ENCODE peak calls at places on chromosomes 16 and 17, in nine cellular contexts. H is neural progenitor cell, E is RWPE1, Q is lung, R is WTC11, P is cardiac muscle cell, G is thoracic aorta, I is fibroblast of lung, U is AG10803. Z is an unnamed sample.

GRCh38 chr16:87552772-87553171 is 49.5 kb upstream of the JPH3 start:
- DNase-seq in H (no peak), E (peak; percentile 77), Q (no peak), R (no peak), P (peak; percentile 58), G (no peak), I (peak; percentile 43), U (no peak), Z (no peak)

GRCh38 chr17:37779554-37779953 is 34.7 kb upstream of the HNF1B start:
- DNase-seq in H (no peak), E (peak; percentile 14), Q (no peak), R (no peak), P (no peak), G (no peak), I (peak; percentile 84), U (peak; percentile 84), Z (no peak)

GRCh38 chr17:80921741-80922579 is 69.7 kb upstream of the CHMP6 start:
- DNase-seq in H (no peak), E (no peak), Q (no peak), R (no peak), P (no peak), G (no peak), I (no peak), U (no peak), Z (no peak)

GRCh38 chr16:55214412-55214811 is 109.6 kb upstream of the IRX6 start:
- DNase-seq in H (no peak), E (no peak), Q (no peak), R (no peak), P (no peak), G (no peak), I (no peak), U (no peak), Z (no peak)

GRCh38 chr16:4870138-4870671 is 22.9 kb downstream of the UBN1 start:
- DNase-seq in H (no peak), E (no peak), Q (peak; percentile 73), R (no peak), P (no peak), G (no peak), I (no peak), U (no peak), Z (no peak)

GRCh38 chr17:40480501-40481003 is 20.9 kb downstream of the TNS4 start:
- DNase-seq in H (no peak), E (peak; percentile 50), Q (no peak), R (no peak), P (no peak), G (no peak), I (no peak), U (peak; percentile 78), Z (no peak)

GRCh38 chr17:2853722-2854580 is 57.7 kb downstream of the RAP1GAP2 start:
- DNase-seq in H (peak; percentile 70), E (peak; percentile 39), Q (no peak), R (peak; percentile 50), P (peak; percentile 60), G (no peak), I (peak; percentile 24), U (no peak), Z (peak; percentile 63)

GRCh38 chr16:86569843-86570447 is 3.3 kb downstream of the FOXC2 start:
- DNase-seq in H (no peak), E (no peak), Q (no peak), R (no peak), P (no peak), G (no peak), I (no peak), U (no peak), Z (no peak)

GRCh38 chr16:89811321-89811720 is 5.1 kb downstream of the FANCA start:
- DNase-seq in H (no peak), E (no peak), Q (no peak), R (no peak), P (no peak), G (no peak), I (no peak), U (no peak), Z (no peak)
- TF ChIP-seq CTCF in H (no peak), E (no peak), Q (no peak), R (no peak), P (no peak), G (no peak), I (no peak), U (no peak), Z (no peak)

DNA sequence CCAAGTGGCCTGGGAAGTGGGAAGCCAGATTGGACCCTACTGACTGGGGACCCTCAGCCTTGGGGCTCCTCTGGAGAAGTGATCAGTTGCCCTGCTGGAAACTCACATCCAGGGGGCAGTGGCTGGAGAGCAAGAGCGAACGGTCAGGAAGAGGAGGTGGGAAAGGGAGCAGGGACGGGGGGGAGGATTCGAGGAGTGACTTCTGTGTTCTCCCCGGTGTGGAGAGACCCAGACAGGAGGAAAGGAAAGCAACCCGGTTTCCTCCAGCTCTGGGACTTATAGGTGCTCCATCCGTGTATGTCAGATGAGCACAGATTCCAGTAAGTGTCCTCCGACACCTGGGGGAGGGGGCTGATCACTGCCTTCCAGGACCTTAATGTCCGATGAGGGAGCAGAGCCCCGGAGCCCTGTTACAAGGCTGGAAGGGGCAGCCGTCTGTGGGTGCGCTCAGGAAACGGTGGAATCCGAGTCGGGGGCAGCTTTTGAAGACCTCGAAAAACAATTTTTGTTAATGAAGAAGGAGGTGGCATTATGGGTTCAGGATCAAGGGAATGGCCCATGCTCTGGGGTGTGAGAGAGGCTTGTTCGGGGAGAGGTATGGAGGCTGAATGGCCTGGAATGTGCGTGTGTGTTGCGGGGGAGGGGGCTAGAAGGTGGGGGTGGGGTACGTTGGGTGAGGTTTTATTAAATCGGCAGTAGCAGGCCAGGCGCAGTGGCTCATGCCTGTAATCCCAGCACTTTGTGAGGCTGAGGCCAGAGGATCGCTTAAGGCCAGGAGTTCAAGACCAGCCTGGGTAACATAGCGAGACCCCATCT is 34.8 kb upstream of the NDRG4 start:
- DNase-seq in H (peak; percentile 69), E (no peak), Q (no peak), R (peak; percentile 57), P (peak; percentile 54), G (no peak), I (peak; percentile 17), U (no peak), Z (peak; percentile 60)
- TF ChIP-seq CTCF in H (peak; percentile 52), E (no peak), Q (no peak), R (no peak), P (peak; percentile 26), G (no peak), I (no peak), U (no peak), Z (no peak)

GRCh38 chr17:76261421-76262215 is 3.5 kb upstream of the UBALD2 start:
- DNase-seq in H (no peak), E (no peak), Q (no peak), R (no peak), P (no peak), G (no peak), I (peak; percentile 59), U (no peak), Z (no peak)

GRCh38 chr17:76260669-76261068 is 4.5 kb upstream of the UBALD2 start:
- DNase-seq in H (no peak), E (no peak), Q (no peak), R (no peak), P (no peak), G (no peak), I (no peak), U (no peak), Z (no peak)

GRCh38 chr17:76263896-76264295 is 1.3 kb upstream of the UBALD2 start:
- DNase-seq in H (no peak), E (no peak), Q (no peak), R (no peak), P (no peak), G (no peak), I (no peak), U (no peak), Z (no peak)

GRCh38 chr17:76262732-76263344 is 2.3 kb upstream of the UBALD2 start:
- DNase-seq in H (no peak), E (no peak), Q (no peak), R (no peak), P (no peak), G (no peak), I (peak; percentile 46), U (no peak), Z (no peak)

DNA sequence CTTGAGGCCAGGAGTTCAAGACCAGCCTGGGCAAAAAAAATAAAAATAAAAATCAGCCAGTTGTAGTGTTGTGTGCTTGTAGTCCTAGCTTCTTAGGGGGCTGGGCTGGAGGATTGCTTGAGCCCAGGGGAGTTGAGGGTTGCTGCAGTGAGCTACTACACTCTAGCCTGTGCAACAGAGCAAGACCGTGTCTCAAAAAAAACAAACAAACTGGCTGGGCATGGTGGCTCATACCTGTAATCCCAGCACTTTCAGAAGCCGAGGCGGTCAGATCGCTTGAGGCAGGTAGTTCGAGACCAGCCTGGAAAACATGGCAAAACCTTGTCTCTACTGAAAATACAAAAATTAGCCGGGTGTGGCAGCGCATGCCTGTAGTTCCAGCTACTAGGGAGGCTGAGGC is 4.9 kb upstream of the UBALD2 start:
- DNase-seq in H (no peak), E (no peak), Q (no peak), R (no peak), P (no peak), G (no peak), I (no peak), U (no peak), Z (no peak)
- TF ChIP-seq CTCF in H (no peak), E (no peak), Q (no peak), R (no peak), P (no peak), G (no peak), I (no peak), U (no peak), Z (no peak)

GRCh38 chr17:42179911-42180410 is 981 bp downstream of the KCNH4 start:
- DNase-seq in H (peak; percentile 90), E (peak; percentile 67), Q (no peak), R (peak; percentile 85), P (peak; percentile 88), G (no peak), I (peak; percentile 24), U (peak; percentile 21), Z (peak; percentile 51)

GRCh38 chr17:42179335-42179734 is 1.6 kb downstream of the KCNH4 start:
- DNase-seq in H (no peak), E (no peak), Q (no peak), R (no peak), P (no peak), G (no peak), I (no peak), U (no peak), Z (no peak)

GRCh38 chr17:42181851-42182207 is 887 bp upstream of the KCNH4 start:
- DNase-seq in H (no peak), E (no peak), Q (no peak), R (no peak), P (no peak), G (no peak), I (no peak), U (no peak), Z (no peak)

GRCh38 chr17:42180411-42180921 is 476 bp downstream of the KCNH4 start:
- DNase-seq in H (peak; percentile 47), E (no peak), Q (no peak), R (peak; percentile 36), P (no peak), G (no peak), I (no peak), U (no peak), Z (no peak)

DNA sequence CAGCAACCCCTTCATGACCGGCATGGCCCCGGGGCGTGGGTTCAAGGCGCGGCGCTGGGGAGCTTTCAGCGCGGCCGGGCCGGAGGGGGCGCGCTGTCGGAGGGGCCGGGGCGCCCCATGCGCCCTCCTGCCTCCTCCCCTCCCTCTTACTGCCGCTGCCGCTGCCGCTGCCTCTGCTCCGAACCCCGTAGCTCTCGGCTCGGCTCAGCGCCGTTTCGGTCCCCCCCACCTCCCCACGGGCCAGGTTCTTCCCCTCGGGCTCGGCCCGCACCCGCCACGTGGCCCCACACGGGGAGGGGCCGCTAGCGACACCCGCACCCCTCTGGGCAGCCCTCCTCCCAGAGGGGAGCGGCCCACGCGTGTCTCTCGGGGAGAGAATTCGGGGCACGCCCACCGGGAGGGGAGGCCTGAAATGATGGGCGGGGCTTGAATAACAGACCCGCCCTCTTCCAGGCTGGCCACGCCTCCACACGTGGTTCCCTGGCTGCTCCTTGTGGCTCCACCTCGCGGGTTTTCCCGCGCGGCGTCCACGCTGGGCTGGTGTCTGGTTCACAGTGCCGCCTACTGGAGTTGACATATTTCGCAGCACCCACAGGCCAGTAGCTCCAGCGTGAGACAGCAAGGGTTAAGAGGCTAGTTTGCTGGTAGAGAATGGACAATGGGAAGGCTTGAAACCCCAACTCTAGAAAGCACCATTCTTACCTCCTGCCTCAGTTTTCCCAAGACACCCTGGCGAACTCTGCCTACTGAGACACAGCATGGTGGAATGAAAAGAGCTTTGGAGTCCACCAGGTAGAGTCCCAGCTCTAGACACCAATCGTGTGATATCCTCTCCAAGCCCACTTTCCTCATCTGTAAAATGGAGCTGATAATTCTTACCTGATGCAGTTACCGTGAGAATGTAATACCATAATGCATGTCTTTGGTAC is at the start of gene KCNH4:
- DNase-seq in H (peak; percentile 57), E (peak; percentile 53), Q (peak; percentile 74), R (peak; percentile 85), P (peak; percentile 51), G (peak; percentile 33), I (peak; percentile 41), U (peak; percentile 58), Z (peak; percentile 82)
- TF ChIP-seq CTCF in H (peak; percentile 45), E (peak; percentile 22), Q (peak; percentile 43), R (no peak), P (peak; percentile 62), G (no peak), I (peak; percentile 48), U (peak; percentile 48), Z (peak; percentile 32)

Z was measured in glutamatergic neuron.